ENCODE peak calls at places on chromosome 17, in six cellular contexts. R, B, A, H, Z and P are unnamed samples.

GRCh38 chr17:70344356-70345060 is 175.2 kb downstream of the KCNJ2 start:
- DNase-seq in Z (no peak), B (no peak), A (no peak), H (no peak), R (no peak), P (no peak)

GRCh38 chr17:75810216-75810615 is 25.6 kb downstream of the UNK start:
- DNase-seq in R (no peak), A (no peak), Z (no peak), H (no peak), B (peak; percentile 58), P (no peak)

GRCh38 chr17:59525668-59526067 is 39.7 kb upstream of the DHX40 start:
- DNase-seq in Z (no peak), R (no peak), B (no peak), A (no peak), H (no peak), P (no peak)

GRCh38 chr17:29124931-29125270 is 55.3 kb downstream of the MYO18A start:
- DNase-seq in H (no peak), B (no peak), R (no peak), A (no peak), Z (no peak), P (no peak)

GRCh38 chr17:65131244-65131643 is 5.9 kb upstream of the RGS9 start:
- DNase-seq in B (no peak), R (no peak), H (no peak), Z (no peak), A (no peak), P (no peak)

GRCh38 chr17:58337126-58337599 is 8.6 kb upstream of the TSPOAP1 start:
- DNase-seq in B (peak; percentile 72), H (no peak), A (no peak), Z (no peak), R (no peak), P (no peak)

GRCh38 chr17:64148017-64148631 is 18.2 kb upstream of the ERN1 start:
- DNase-seq in B (peak; percentile 71), A (no peak), R (no peak), H (no peak), Z (no peak), P (peak; percentile 90)

GRCh38 chr17:63786961-63787711 is 13.2 kb downstream of the DDX42 start:
- DNase-seq in H (no peak), R (no peak), Z (no peak), A (no peak), B (peak; percentile 81), P (no peak)

GRCh38 chr17:67068999-67069398 is 24.6 kb downstream of the CACNG1 start:
- DNase-seq in Z (no peak), H (no peak), A (no peak), R (no peak), B (no peak), P (no peak)

GRCh38 chr17:48241131-48241591 is 133.6 kb downstream of the SNX11 start:
- DNase-seq in H (no peak), R (peak; percentile 89), Z (peak; percentile 32), B (peak; percentile 58), A (peak; percentile 25), P (no peak)

GRCh38 chr17:75755205-75755901 is 9.6 kb downstream of the GALK1 start:
- DNase-seq in B (peak; percentile 69), R (no peak), A (no peak), H (no peak), Z (no peak), P (no peak)

GRCh38 chr17:3880983-3881382 is 11.9 kb downstream of the CAMKK1 start:
- DNase-seq in B (no peak), Z (no peak), H (no peak), A (no peak), R (no peak), P (no peak)

GRCh38 chr17:49495842-49496182 is 719 bp downstream of the NGFR start:
- DNase-seq in B (peak; percentile 81), Z (no peak), H (peak; percentile 35), A (no peak), R (no peak), P (no peak)

GRCh38 chr17:68198931-68199836 is 48.7 kb upstream of the AMZ2 start:
- DNase-seq in A (peak; percentile 29), R (no peak), B (peak; percentile 85), H (peak; percentile 40), Z (no peak), P (no peak)

GRCh38 chr17:81939881-81940385 is 2.8 kb upstream of the PYCR1 start:
- DNase-seq in A (no peak), B (no peak), R (no peak), Z (peak; percentile 70), H (no peak), P (no peak)
- H3K4me3 ChIP-seq in A (no peak overlapping the region), B (no peak overlapping the region), R (no peak overlapping the region), Z (no peak overlapping the region), H (no peak overlapping the region), P (no peak overlapping the region)

GRCh38 chr17:78253946-78254672 is 22.7 kb downstream of the TMEM235 start:
- DNase-seq in Z (peak; percentile 88), A (peak; percentile 94), R (peak; percentile 65), H (peak; percentile 93), B (peak; percentile 99), P (peak; percentile 30)
- TF ChIP-seq CTCF in Z (no peak), A (no peak), R (no peak), H (no peak), B (no peak), P (no peak)

DNA sequence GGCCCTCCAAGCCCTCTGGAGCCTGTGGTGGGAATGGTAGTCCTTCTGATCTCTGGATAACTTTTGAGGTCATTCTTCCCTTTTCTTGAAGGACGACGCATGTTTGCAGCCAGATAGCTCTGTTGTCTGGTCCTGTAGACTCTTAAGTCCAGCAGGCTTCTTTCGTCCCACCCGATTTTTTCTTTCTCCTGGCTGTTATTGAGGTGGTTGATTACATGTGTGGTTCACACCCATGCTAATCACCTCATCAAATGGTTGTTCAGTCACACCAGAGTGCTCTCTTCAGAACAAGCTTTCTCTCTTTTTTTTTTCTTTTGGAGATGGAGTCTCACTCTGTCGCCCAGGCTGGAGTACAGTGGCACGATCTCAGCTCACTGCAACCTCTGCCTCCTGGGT is 30.6 kb downstream of the PIGL start:
- DNase-seq in R (no peak), H (no peak), B (no peak), A (peak; percentile 11), Z (no peak), P (no peak)
- H3K4me3 ChIP-seq in R (no peak overlapping the region), H (no peak overlapping the region), B (no peak overlapping the region), A (no peak overlapping the region), Z (no peak overlapping the region), P (no peak overlapping the region)

GRCh38 chr17:40726919-40727318 is 23.4 kb upstream of the KRT24 start:
- DNase-seq in Z (no peak), B (no peak), R (no peak), H (peak; percentile 29), A (no peak), P (no peak)
- TF ChIP-seq CTCF in Z (peak; percentile 18), B (peak; percentile 72), R (peak; percentile 38), H (peak; percentile 76), A (peak; percentile 45), P (peak; percentile 38)

GRCh38 chr17:71727723-71728122 is 393.1 kb upstream of the SOX9 start:
- DNase-seq in A (no peak), R (no peak), H (no peak), B (no peak), Z (no peak), P (no peak)

GRCh38 chr17:71724339-71724738 is 396.5 kb upstream of the SOX9 start:
- DNase-seq in B (no peak), Z (no peak), A (no peak), H (no peak), R (no peak), P (no peak)

GRCh38 chr17:71727292-71727691 is 393.5 kb upstream of the SOX9 start:
- DNase-seq in B (no peak), Z (no peak), H (no peak), A (no peak), R (no peak), P (no peak)

DNA sequence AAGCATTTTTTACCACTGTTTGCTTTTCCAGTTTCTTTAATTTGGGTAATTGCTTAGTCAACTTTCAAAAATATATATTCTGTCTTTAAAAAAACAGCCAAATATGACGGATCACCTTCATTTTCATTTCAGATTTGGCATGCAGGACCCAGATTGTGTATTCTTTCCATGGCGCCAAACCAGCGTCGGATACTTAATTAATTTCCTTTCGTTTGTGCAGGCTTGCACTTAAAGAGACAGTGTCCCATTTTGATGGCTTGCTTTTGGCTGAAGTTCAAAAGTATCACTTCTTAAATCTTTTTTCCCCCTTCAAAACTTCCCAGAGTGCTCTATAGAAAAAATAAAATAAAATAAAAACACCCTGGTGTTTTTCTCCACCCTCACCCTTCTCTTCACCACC is 394.5 kb upstream of the SOX9 start:
- DNase-seq in Z (no peak), B (no peak), R (no peak), A (no peak), H (no peak), P (no peak)
- H3K4me3 ChIP-seq in Z (no peak overlapping the region), B (no peak overlapping the region), R (no peak overlapping the region), A (no peak overlapping the region), H (no peak overlapping the region), P (no peak overlapping the region)

DNA sequence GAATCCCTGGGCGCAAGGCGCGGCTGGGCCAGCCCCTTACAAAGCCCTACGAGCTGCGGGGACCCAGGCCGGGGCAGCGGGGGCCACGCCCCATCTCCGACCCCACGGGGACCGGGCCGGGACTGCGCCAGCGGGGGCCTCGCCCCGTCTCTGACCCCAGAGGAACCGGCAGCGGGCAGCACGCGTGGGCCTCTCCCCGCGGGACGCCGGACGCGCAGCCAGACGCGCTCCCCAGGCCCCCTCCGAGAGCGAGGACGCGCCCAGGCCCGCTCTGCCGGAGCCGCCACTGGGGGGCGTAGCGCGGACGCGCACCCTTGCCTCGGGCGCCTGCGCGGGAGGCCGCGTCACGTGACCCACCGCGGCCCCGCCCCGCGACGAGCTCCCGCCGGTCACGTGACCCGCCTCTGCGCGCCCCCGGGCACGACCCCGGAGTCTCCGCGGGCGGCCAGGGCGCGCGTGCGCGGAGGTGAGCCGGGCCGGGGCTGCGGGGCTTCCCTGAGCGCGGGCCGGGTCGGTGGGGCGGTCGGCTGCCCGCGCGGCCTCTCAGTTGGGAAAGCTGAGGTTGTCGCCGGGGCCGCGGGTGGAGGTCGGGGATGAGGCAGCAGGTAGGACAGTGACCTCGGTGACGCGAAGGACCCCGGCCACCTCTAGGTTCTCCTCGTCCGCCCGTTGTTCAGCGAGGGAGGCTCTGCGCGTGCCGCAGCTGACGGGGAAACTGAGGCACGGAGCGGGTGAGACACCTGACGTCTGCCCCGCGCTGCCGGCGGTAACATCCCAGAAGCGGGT is at the start of gene GAA:
- DNase-seq in Z (peak; percentile 89), A (peak; percentile 95), R (peak; percentile 27), H (peak; percentile 95), B (peak; percentile 97), P (no peak)
- TF ChIP-seq CTCF in Z (peak; percentile 92), A (peak; percentile 69), R (peak; percentile 55), H (peak; percentile 64), B (peak; percentile 96), P (peak; percentile 95)

GRCh38 chr17:4999429-5000093 is 1.8 kb downstream of the KIF1C start:
- DNase-seq in B (no peak), A (no peak), Z (no peak), R (no peak), H (no peak), P (no peak)
- H3K4me3 ChIP-seq in B (peak overlapping the region; percentile 97), A (peak overlapping the region; percentile 34), Z (peak overlapping the region; percentile 97), R (peak overlapping the region; percentile 86), H (peak overlapping the region; percentile 78), P (peak overlapping the region; percentile 91)